ENCODE peak calls at places on chromosomes 11 and 22, in eight cellular contexts. One of them, this sample, is unnamed.
A peak's percentile ranks its signal among the peaks of the same experiment; 100 is the strongest.

GRCh38 chr11:50075856-50076255 is 43.2 kb downstream of the OR4C45 start:
- DNase-seq in A549: no peak
- DNase-seq in iPS DF 6.9: no peak
- DNase-seq in stomach: no peak
- DNase-seq in aorta: no peak
- DNase-seq in HepG2: no peak
- DNase-seq in kidney: no peak
- DNase-seq in CD8-positive, alpha-beta T cell: no peak
- DNase-seq in this sample: no peak

GRCh38 chr22:29988719-29989118 is 91.5 kb upstream of the HORMAD2 start:
- DNase-seq in A549: no peak
- DNase-seq in iPS DF 6.9: no peak
- DNase-seq in stomach: no peak
- DNase-seq in aorta: no peak
- DNase-seq in HepG2: no peak
- DNase-seq in kidney: no peak
- DNase-seq in CD8-positive, alpha-beta T cell: no peak
- DNase-seq in this sample: no peak

GRCh38 chr11:5937868-5938602 is 4.0 kb upstream of the OR56A3 start:
- DNase-seq in A549: no peak
- DNase-seq in iPS DF 6.9: no peak
- DNase-seq in stomach: no peak
- DNase-seq in aorta: peak; percentile 27
- DNase-seq in HepG2: no peak
- DNase-seq in kidney: no peak
- DNase-seq in CD8-positive, alpha-beta T cell: no peak
- DNase-seq in this sample: no peak

GRCh38 chr22:21779444-21779843 is 43.9 kb upstream of the YPEL1 start:
- DNase-seq in A549: no peak
- DNase-seq in iPS DF 6.9: no peak
- DNase-seq in stomach: no peak
- DNase-seq in aorta: no peak
- DNase-seq in HepG2: no peak
- DNase-seq in kidney: no peak
- DNase-seq in CD8-positive, alpha-beta T cell: no peak
- DNase-seq in this sample: no peak

GRCh38 chr22:35418088-35418487 is 18.1 kb downstream of the MCM5 start:
- DNase-seq in A549: no peak
- DNase-seq in iPS DF 6.9: no peak
- DNase-seq in stomach: no peak
- DNase-seq in aorta: no peak
- DNase-seq in HepG2: no peak
- DNase-seq in kidney: peak; percentile 15
- DNase-seq in CD8-positive, alpha-beta T cell: no peak
- DNase-seq in this sample: no peak

GRCh38 chr11:128555606-128556005 is 31.8 kb downstream of the ETS1 start:
- DNase-seq in A549: no peak
- DNase-seq in iPS DF 6.9: no peak
- DNase-seq in stomach: no peak
- DNase-seq in aorta: no peak
- DNase-seq in HepG2: peak; percentile 6
- DNase-seq in kidney: no peak
- DNase-seq in CD8-positive, alpha-beta T cell: no peak
- DNase-seq in this sample: no peak

GRCh38 chr11:74138021-74138420 is 32.8 kb downstream of the C2CD3 start:
- DNase-seq in A549: no peak
- DNase-seq in iPS DF 6.9: no peak
- DNase-seq in stomach: no peak
- DNase-seq in aorta: no peak
- DNase-seq in HepG2: no peak
- DNase-seq in kidney: no peak
- DNase-seq in CD8-positive, alpha-beta T cell: no peak
- DNase-seq in this sample: no peak

GRCh38 chr11:19049351-19049750 is 11.2 kb downstream of the MRGPRX2 start:
- DNase-seq in A549: no peak
- DNase-seq in iPS DF 6.9: no peak
- DNase-seq in stomach: no peak
- DNase-seq in aorta: no peak
- DNase-seq in HepG2: no peak
- DNase-seq in kidney: no peak
- DNase-seq in CD8-positive, alpha-beta T cell: no peak
- DNase-seq in this sample: no peak

GRCh38 chr22:21044931-21045584 is 688 bp upstream of the LRRC74B start:
- DNase-seq in A549: no peak
- DNase-seq in iPS DF 6.9: no peak
- DNase-seq in stomach: no peak
- DNase-seq in aorta: peak; percentile 87
- DNase-seq in HepG2: no peak
- DNase-seq in kidney: peak; percentile 69
- DNase-seq in CD8-positive, alpha-beta T cell: no peak
- DNase-seq in this sample: no peak

GRCh38 chr22:27877501-27877900 is 41.6 kb downstream of the PITPNB start:
- DNase-seq in A549: no peak
- DNase-seq in iPS DF 6.9: no peak
- DNase-seq in stomach: no peak
- DNase-seq in aorta: no peak
- DNase-seq in HepG2: no peak
- DNase-seq in kidney: no peak
- DNase-seq in CD8-positive, alpha-beta T cell: no peak
- DNase-seq in this sample: no peak

GRCh38 chr11:82732734-82733443 is 775 bp downstream of the FAM181B start:
- DNase-seq in A549: no peak
- DNase-seq in iPS DF 6.9: no peak
- DNase-seq in stomach: no peak
- DNase-seq in aorta: peak; percentile 78
- DNase-seq in HepG2: no peak
- DNase-seq in kidney: peak; percentile 72
- DNase-seq in CD8-positive, alpha-beta T cell: no peak
- DNase-seq in this sample: peak; percentile 13

GRCh38 chr11:82731691-82732277 is 1.9 kb downstream of the FAM181B start:
- DNase-seq in A549: no peak
- DNase-seq in iPS DF 6.9: no peak
- DNase-seq in stomach: no peak
- DNase-seq in aorta: no peak
- DNase-seq in HepG2: no peak
- DNase-seq in kidney: no peak
- DNase-seq in CD8-positive, alpha-beta T cell: no peak
- DNase-seq in this sample: no peak

GRCh38 chr11:82732348-82732733 is 1.3 kb downstream of the FAM181B start:
- DNase-seq in A549: no peak
- DNase-seq in iPS DF 6.9: no peak
- DNase-seq in stomach: no peak
- DNase-seq in aorta: peak; percentile 74
- DNase-seq in HepG2: no peak
- DNase-seq in kidney: peak; percentile 56
- DNase-seq in CD8-positive, alpha-beta T cell: no peak
- DNase-seq in this sample: no peak

GRCh38 chr11:82734120-82734479 is 436 bp upstream of the FAM181B start:
- DNase-seq in A549: no peak
- DNase-seq in iPS DF 6.9: no peak
- DNase-seq in stomach: no peak
- DNase-seq in aorta: no peak
- DNase-seq in HepG2: no peak
- DNase-seq in kidney: no peak
- DNase-seq in CD8-positive, alpha-beta T cell: no peak
- DNase-seq in this sample: no peak

GRCh38 chr11:82733444-82734119 is at the start of gene FAM181B:
- DNase-seq in A549: peak; percentile 11
- DNase-seq in iPS DF 6.9: peak; percentile 52
- DNase-seq in stomach: peak; percentile 38
- DNase-seq in aorta: peak; percentile 90
- DNase-seq in HepG2: no peak
- DNase-seq in kidney: peak; percentile 88
- DNase-seq in CD8-positive, alpha-beta T cell: no peak
- DNase-seq in this sample: peak; percentile 38
- H3K27ac ChIP-seq in A549: peak within 1 kb of the TSS; percentile 74
- H3K27ac ChIP-seq in iPS DF 6.9: no peak within 1 kb of the TSS
- H3K27ac ChIP-seq in stomach: no peak within 1 kb of the TSS
- H3K27ac ChIP-seq in aorta: no peak within 1 kb of the TSS
- H3K27ac ChIP-seq in HepG2: no peak within 1 kb of the TSS
- H3K27ac ChIP-seq in kidney: no peak within 1 kb of the TSS
- H3K27ac ChIP-seq in CD8-positive, alpha-beta T cell: no peak within 1 kb of the TSS
- H3K27ac ChIP-seq in this sample: peak within 1 kb of the TSS; percentile 23

DNA sequence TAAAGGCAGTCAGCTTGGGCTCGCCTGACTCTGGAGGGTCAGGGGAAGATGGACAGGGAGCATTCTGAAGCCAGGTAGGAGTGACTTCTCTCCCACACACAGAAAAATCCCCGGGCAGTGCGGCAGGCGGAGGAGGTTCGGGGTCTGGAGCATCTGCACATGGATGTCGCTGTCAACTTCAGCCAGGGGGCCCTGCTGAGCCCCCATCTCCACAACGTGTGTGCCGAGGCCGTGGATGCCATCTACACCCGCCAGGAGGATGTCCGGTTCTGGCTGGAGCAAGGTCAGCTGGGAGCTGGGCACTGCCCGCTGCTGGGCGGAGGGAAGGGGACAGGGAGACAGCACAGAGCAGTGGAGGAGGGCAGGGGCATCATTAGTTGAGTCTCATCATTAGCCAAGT is 13.2 kb upstream of the POU2F3 start:
- DNase-seq in A549: no peak
- DNase-seq in iPS DF 6.9: no peak
- DNase-seq in stomach: no peak
- DNase-seq in aorta: no peak
- DNase-seq in HepG2: no peak
- DNase-seq in kidney: peak; percentile 60
- DNase-seq in CD8-positive, alpha-beta T cell: no peak
- DNase-seq in this sample: no peak
- H3K27ac ChIP-seq in A549: no peak overlapping the region
- H3K27ac ChIP-seq in iPS DF 6.9: no peak overlapping the region
- H3K27ac ChIP-seq in stomach: no peak overlapping the region
- H3K27ac ChIP-seq in aorta: no peak overlapping the region
- H3K27ac ChIP-seq in HepG2: no peak overlapping the region
- H3K27ac ChIP-seq in kidney: no peak overlapping the region
- H3K27ac ChIP-seq in CD8-positive, alpha-beta T cell: no peak overlapping the region
- H3K27ac ChIP-seq in this sample: no peak overlapping the region

DNA sequence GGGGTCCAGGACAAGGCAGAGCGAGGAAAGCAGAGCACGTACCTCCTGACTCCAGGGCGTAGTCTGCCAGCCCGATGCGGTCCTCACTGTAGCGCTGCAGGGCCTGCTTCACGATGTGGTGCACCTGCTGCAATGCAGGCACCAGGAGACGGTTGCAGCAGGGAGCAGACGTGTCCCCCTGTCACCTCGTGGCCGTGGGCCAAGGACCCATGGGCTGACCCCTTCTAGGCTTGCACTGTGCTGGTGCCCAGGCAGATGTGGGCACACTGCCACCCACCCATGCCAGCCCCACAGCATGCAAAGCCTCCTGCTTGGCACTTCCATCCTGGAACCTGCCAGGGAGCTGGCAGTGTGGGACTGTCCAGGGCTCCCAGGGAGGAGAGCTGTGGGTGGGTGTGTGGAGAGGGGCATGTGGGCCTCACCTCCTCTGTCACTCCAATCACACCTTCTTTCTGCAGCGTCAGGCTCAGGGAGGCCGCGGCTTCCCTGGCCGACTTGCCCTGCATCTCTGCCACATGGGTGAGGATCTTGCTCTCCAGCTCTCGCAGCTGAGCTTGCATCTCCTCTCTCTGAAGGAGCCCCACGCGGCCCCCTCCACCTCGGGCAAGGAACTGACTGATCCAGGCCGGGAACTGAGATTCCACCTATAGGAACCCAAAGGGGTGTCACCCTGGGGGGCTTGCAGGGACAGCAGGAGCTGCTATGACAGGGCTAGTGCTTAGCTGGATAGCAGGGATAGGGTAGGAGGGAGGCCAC is 16.3 kb downstream of the SUN2 start:
- DNase-seq in A549: no peak
- DNase-seq in iPS DF 6.9: no peak
- DNase-seq in stomach: no peak
- DNase-seq in aorta: no peak
- DNase-seq in HepG2: no peak
- DNase-seq in kidney: peak; percentile 76
- DNase-seq in CD8-positive, alpha-beta T cell: no peak
- DNase-seq in this sample: no peak
- H3K27ac ChIP-seq in A549: no peak overlapping the region
- H3K27ac ChIP-seq in iPS DF 6.9: no peak overlapping the region
- H3K27ac ChIP-seq in stomach: no peak overlapping the region
- H3K27ac ChIP-seq in aorta: no peak overlapping the region
- H3K27ac ChIP-seq in HepG2: no peak overlapping the region
- H3K27ac ChIP-seq in kidney: no peak overlapping the region
- H3K27ac ChIP-seq in CD8-positive, alpha-beta T cell: no peak overlapping the region
- H3K27ac ChIP-seq in this sample: no peak overlapping the region

GRCh38 chr11:130102457-130103249 is 33.0 kb downstream of the APLP2 start:
- DNase-seq in A549: no peak
- DNase-seq in iPS DF 6.9: no peak
- DNase-seq in stomach: no peak
- DNase-seq in aorta: no peak
- DNase-seq in HepG2: no peak
- DNase-seq in kidney: no peak
- DNase-seq in CD8-positive, alpha-beta T cell: no peak
- DNase-seq in this sample: no peak
- H3K27ac ChIP-seq in A549: no peak overlapping the region
- H3K27ac ChIP-seq in iPS DF 6.9: no peak overlapping the region
- H3K27ac ChIP-seq in stomach: no peak overlapping the region
- H3K27ac ChIP-seq in aorta: no peak overlapping the region
- H3K27ac ChIP-seq in HepG2: no peak overlapping the region
- H3K27ac ChIP-seq in kidney: no peak overlapping the region
- H3K27ac ChIP-seq in CD8-positive, alpha-beta T cell: no peak overlapping the region
- H3K27ac ChIP-seq in this sample: no peak overlapping the region

DNA sequence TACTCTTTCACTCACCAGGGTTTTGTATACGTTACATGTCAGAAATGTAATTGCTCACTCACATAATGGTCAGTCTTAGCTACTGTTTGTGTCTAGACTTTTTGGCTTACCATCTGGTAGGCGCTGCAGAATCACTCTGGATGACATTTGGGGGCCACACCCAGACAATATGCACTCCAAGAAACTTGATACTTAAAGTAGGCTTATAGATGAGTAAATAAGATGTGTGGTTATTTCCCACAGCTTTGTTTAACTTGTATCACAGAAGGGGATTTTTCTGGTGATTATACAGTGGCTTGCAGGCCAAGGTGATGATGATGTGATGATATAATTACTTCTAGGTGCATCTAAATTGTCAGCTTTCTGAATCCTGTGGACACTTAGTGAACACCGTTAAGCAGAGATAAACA is 89.0 kb downstream of the PRR5L start:
- DNase-seq in A549: no peak
- DNase-seq in iPS DF 6.9: no peak
- DNase-seq in stomach: no peak
- DNase-seq in aorta: no peak
- DNase-seq in HepG2: no peak
- DNase-seq in kidney: no peak
- DNase-seq in CD8-positive, alpha-beta T cell: peak; percentile 37
- DNase-seq in this sample: no peak
- H3K27ac ChIP-seq in A549: no peak overlapping the region
- H3K27ac ChIP-seq in iPS DF 6.9: no peak overlapping the region
- H3K27ac ChIP-seq in stomach: no peak overlapping the region
- H3K27ac ChIP-seq in aorta: no peak overlapping the region
- H3K27ac ChIP-seq in HepG2: no peak overlapping the region
- H3K27ac ChIP-seq in kidney: no peak overlapping the region
- H3K27ac ChIP-seq in CD8-positive, alpha-beta T cell: no peak overlapping the region
- H3K27ac ChIP-seq in this sample: peak overlapping the region; percentile 4

DNA sequence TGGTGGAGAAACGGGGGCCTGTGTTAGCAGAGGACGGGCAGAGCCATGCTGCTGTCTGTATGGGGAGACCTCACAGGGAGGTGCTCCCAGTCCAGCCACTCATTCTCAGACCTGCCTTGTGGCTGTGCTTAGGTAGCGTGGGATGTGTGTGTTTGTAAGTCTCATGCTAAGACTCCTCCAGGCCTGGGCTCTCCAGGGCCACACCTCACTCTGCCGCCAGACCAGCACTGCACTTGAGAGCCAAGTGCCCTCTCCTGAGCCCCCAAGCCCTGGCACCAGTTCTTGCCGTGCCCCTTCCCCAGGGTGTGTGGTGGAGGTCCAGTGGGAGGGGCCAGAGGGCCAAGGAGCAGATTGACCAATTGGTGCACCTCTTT is 108.8 kb downstream of the BCR start:
- DNase-seq in A549: no peak
- DNase-seq in iPS DF 6.9: no peak
- DNase-seq in stomach: no peak
- DNase-seq in aorta: no peak
- DNase-seq in HepG2: no peak
- DNase-seq in kidney: no peak
- DNase-seq in CD8-positive, alpha-beta T cell: no peak
- DNase-seq in this sample: no peak
- H3K27ac ChIP-seq in A549: no peak overlapping the region
- H3K27ac ChIP-seq in iPS DF 6.9: no peak overlapping the region
- H3K27ac ChIP-seq in stomach: no peak overlapping the region
- H3K27ac ChIP-seq in aorta: no peak overlapping the region
- H3K27ac ChIP-seq in HepG2: peak overlapping the region; percentile 63
- H3K27ac ChIP-seq in kidney: no peak overlapping the region
- H3K27ac ChIP-seq in CD8-positive, alpha-beta T cell: no peak overlapping the region
- H3K27ac ChIP-seq in this sample: no peak overlapping the region

This sample was measured in transverse colon.